ENCODE peak calls at places on chromosomes 5 and 9, in nine cellular contexts. S is uterus, V is cardiac fibroblast, M is OCI-LY7, R is choroid plexus epithelial cell, I is BE2C, K is SK-N-SH, B is epithelial cell of esophagus, P is HCT116. O is an unnamed sample.

GRCh38 chr9:15213249-15213648 is 93.8 kb downstream of the TTC39B start:
- DNase-seq in V (no peak), P (no peak), I (no peak), B (no peak), M (no peak), S (no peak), R (no peak), K (no peak), O (no peak)

GRCh38 chr9:105651806-105652205 is 10.5 kb upstream of the TAL2 start:
- DNase-seq in S (no peak), V (no peak), B (no peak), K (no peak), R (no peak), M (no peak), I (no peak), P (no peak), O (no peak)

GRCh38 chr5:157612581-157612980 is 37.0 kb upstream of the ADAM19 start:
- DNase-seq in B (no peak), M (no peak), V (no peak), K (no peak), P (no peak), S (no peak), I (no peak), R (no peak), O (no peak)

GRCh38 chr5:10030219-10030831 is 219.4 kb downstream of the ATPSCKMT start:
- DNase-seq in I (peak), V (peak), R (peak), K (no peak), B (peak), P (peak), M (peak), S (no peak), O (peak)

GRCh38 chr5:172903790-172904189 is 55.4 kb upstream of the RPL26L1 start:
- DNase-seq in K (peak), I (peak), R (peak), V (peak), S (peak), P (peak), M (no peak), B (peak), O (peak)

GRCh38 chr5:95709967-95710650 is 21.0 kb upstream of the RHOBTB3 start:
- DNase-seq in S (peak), K (no peak), M (no peak), B (no peak), P (peak), I (peak), R (peak), V (peak), O (no peak)

GRCh38 chr5:148781771-148782170 is 44.6 kb upstream of the ADRB2 start:
- DNase-seq in B (no peak), I (no peak), S (no peak), K (no peak), V (no peak), P (no peak), M (no peak), R (no peak), O (no peak)

GRCh38 chr9:135109650-135110049 is 22.2 kb downstream of the OLFM1 start:
- DNase-seq in M (no peak), K (no peak), I (no peak), S (no peak), V (no peak), R (no peak), P (no peak), B (no peak), O (no peak)

GRCh38 chr5:95969055-95969454 is 7.4 kb upstream of the ELL2 start:
- DNase-seq in K (no peak), M (no peak), I (no peak), S (no peak), R (no peak), P (no peak), B (no peak), V (no peak), O (no peak)

GRCh38 chr9:89844535-89844934 is 239.7 kb downstream of the GADD45G start:
- DNase-seq in P (no peak), S (no peak), I (no peak), R (no peak), M (no peak), B (no peak), K (no peak), V (no peak), O (no peak)

GRCh38 chr5:133285583-133286021 is 233.8 kb downstream of the HSPA4 start:
- DNase-seq in B (peak), P (no peak), K (no peak), I (no peak), R (peak), M (no peak), V (peak), S (no peak), O (peak)

GRCh38 chr9:70474413-70474812 is 60.0 kb upstream of the KLF9 start:
- DNase-seq in P (no peak), S (no peak), I (no peak), R (peak), V (no peak), M (no peak), K (no peak), B (no peak), O (no peak)

GRCh38 chr5:83817591-83817990 is 96.9 kb upstream of the HAPLN1 start:
- DNase-seq in I (no peak), K (no peak), B (no peak), P (no peak), R (peak), V (no peak), M (no peak), S (no peak), O (no peak)

GRCh38 chr5:34897646-34898045 is 17.7 kb downstream of the RAD1 start:
- DNase-seq in M (no peak), K (no peak), I (no peak), R (no peak), P (no peak), S (no peak), V (no peak), B (peak), O (no peak)

GRCh38 chr9:131661954-131662621 is 77.8 kb downstream of the RAPGEF1 start:
- DNase-seq in B (no peak), P (no peak), V (no peak), K (no peak), S (no peak), R (no peak), I (no peak), M (peak), O (no peak)

GRCh38 chr9:108473209-108474112 is 382.3 kb downstream of the ACTL7B start:
- DNase-seq in V (peak), R (peak), M (no peak), S (peak), B (peak), P (no peak), K (no peak), I (no peak), O (peak)

GRCh38 chr5:128825826-128826225 is 139.5 kb upstream of the SLC27A6 start:
- DNase-seq in I (no peak), V (peak), P (no peak), K (no peak), B (peak), R (peak), M (no peak), S (no peak), O (no peak)

GRCh38 chr9:129272348-129273025 is 94.4 kb upstream of the IER5L start:
- DNase-seq in K (peak), R (no peak), M (no peak), B (no peak), I (no peak), V (no peak), P (no peak), S (no peak), O (no peak)

GRCh38 chr9:34380034-34380510 is 3.4 kb upstream of the MYORG start:
- DNase-seq in B (no peak), K (no peak), M (peak), V (no peak), P (no peak), R (peak), I (no peak), S (no peak), O (no peak)

GRCh38 chr9:124309665-124310064 is 51.9 kb downstream of the NEK6 start:
- DNase-seq in K (no peak), P (peak), S (peak), M (no peak), R (peak), B (peak), I (no peak), V (peak), O (peak)

GRCh38 chr5:7393921-7394799 is 1.8 kb upstream of the ADCY2 start:
- DNase-seq in M (no peak), B (no peak), V (no peak), K (no peak), S (no peak), I (no peak), R (no peak), P (no peak), O (no peak)

GRCh38 chr9:18743976-18744375 is 270.0 kb downstream of the ADAMTSL1 start:
- DNase-seq in V (peak), I (no peak), P (no peak), S (no peak), R (peak), B (peak), M (no peak), K (no peak), O (peak)

GRCh38 chr9:124322618-124323432 is 65.1 kb downstream of the NEK6 start:
- DNase-seq in M (no peak), B (no peak), P (no peak), V (peak), S (no peak), I (no peak), R (no peak), K (no peak), O (peak)

GRCh38 chr5:140131967-140132409 is 6.3 kb downstream of the IGIP start:
- DNase-seq in I (no peak), S (no peak), K (no peak), B (peak), M (peak), R (peak), P (peak), V (peak), O (peak)

GRCh38 chr5:50958852-50959457 is 292.5 kb downstream of the PARP8 start:
- DNase-seq in M (peak), K (peak), B (peak), P (peak), V (peak), S (no peak), I (peak), R (peak), O (peak)

GRCh38 chr5:93583799-93584530 is 943 bp downstream of the NR2F1 start:
- DNase-seq in K (peak), P (no peak), S (no peak), V (peak), B (peak), M (peak), R (no peak), I (peak), O (peak)

GRCh38 chr9:126869368-126869767 is 8.9 kb downstream of the ZBTB34 start:
- DNase-seq in B (peak), R (no peak), I (no peak), P (no peak), K (no peak), M (no peak), S (no peak), V (no peak), O (no peak)

GRCh38 chr5:122076023-122076422 is 2.0 kb downstream of the LOX start:
- DNase-seq in I (no peak), M (no peak), K (no peak), V (peak), R (peak), P (no peak), S (no peak), B (peak), O (peak)

GRCh38 chr9:91483189-91483691 is 59.6 kb upstream of the NFIL3 start:
- DNase-seq in R (no peak), I (no peak), P (no peak), M (no peak), S (no peak), B (no peak), V (peak), K (no peak), O (peak)

GRCh38 chr5:156981481-156981880 is 18.5 kb upstream of the TIMD4 start:
- DNase-seq in I (no peak), B (no peak), P (no peak), S (no peak), R (no peak), V (no peak), M (peak), K (no peak), O (no peak)

GRCh38 chr5:61598140-61598539 is 266.1 kb downstream of the ZSWIM6 start:
- DNase-seq in K (no peak), V (no peak), R (no peak), S (no peak), M (no peak), I (no peak), B (no peak), P (no peak), O (no peak)

GRCh38 chr9:76916231-76916630 is 10.3 kb upstream of the PRUNE2 start:
- DNase-seq in I (no peak), V (no peak), P (no peak), S (no peak), R (no peak), B (no peak), K (no peak), M (no peak), O (no peak)

GRCh38 chr9:80231847-80232246 is 660.1 kb downstream of the TLE4 start:
- DNase-seq in S (no peak), K (no peak), R (no peak), M (no peak), I (no peak), P (no peak), V (no peak), B (peak), O (no peak)

GRCh38 chr5:126271141-126271540 is 152.1 kb upstream of the GRAMD2B start:
- DNase-seq in P (no peak), K (no peak), I (no peak), B (no peak), R (no peak), S (no peak), M (no peak), V (no peak), O (no peak)

GRCh38 chr5:123659006-123659405 is 147.0 kb downstream of the CSNK1G3 start:
- DNase-seq in S (no peak), R (peak), I (no peak), M (no peak), V (no peak), B (no peak), P (no peak), K (no peak), O (no peak)

GRCh38 chr5:912356-913091 is 19.8 kb downstream of the TRIP13 start:
- DNase-seq in V (peak), R (peak), P (peak), M (peak), S (no peak), B (peak), I (peak), K (no peak), O (peak)

GRCh38 chr9:119302988-119303698 is 66.1 kb downstream of the BRINP1 start:
- DNase-seq in I (no peak), M (no peak), S (no peak), K (no peak), B (no peak), V (no peak), R (peak), P (no peak), O (no peak)

DNA sequence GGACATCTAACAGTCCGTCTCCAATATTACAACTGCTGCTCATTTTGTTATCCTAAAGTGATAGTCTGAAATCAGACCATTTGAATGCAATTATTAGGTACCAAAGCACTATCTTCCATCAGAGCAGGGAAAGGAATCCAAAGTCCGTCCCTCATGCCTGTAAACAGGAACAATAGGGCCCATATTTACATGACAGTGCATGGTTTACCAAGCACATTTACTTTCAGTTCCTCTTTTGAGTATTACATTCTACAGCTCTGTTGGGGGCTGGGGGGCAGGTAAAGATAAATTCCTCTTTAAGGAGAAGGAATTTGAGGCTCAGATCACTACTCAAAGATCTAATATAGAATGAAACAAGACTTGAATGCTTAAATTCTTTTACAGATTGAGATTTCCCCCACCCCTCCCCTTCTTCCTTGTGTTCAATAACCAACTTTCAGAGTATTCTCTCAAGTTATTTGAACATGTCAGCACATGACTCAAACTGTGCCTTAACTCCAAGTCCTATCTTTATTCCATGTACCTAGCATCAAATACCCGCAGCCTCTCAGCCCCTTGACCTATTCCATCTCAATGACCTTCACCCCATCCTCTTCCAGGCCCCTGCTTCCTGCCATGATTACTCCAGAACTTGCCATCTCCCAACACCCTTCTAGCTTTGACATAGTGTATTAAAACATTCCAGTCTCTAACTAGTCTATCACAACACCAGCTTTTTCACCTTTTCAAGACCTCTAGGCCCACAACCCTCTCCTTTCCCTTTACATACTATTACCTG is 71.0 kb downstream of the BRINP1 start:
- DNase-seq in P (no peak), I (no peak), B (no peak), V (no peak), S (no peak), R (no peak), K (no peak), M (peak), O (no peak)
- H3K4me3 ChIP-seq in P (no peak), I (no peak), B (no peak), V (no peak), S (no peak), R (no peak), K (no peak), M (no peak), O (no peak)

GRCh38 chr5:134563962-134564361 is 38.5 kb downstream of the JADE2 start:
- DNase-seq in B (no peak), R (no peak), V (no peak), S (no peak), P (no peak), K (no peak), I (no peak), M (no peak), O (no peak)

GRCh38 chr5:134559672-134560071 is 34.2 kb downstream of the JADE2 start:
- DNase-seq in B (no peak), I (no peak), R (no peak), M (no peak), S (no peak), K (no peak), P (no peak), V (no peak), O (no peak)

GRCh38 chr5:134564396-134564795 is 38.9 kb downstream of the JADE2 start:
- DNase-seq in V (no peak), M (no peak), R (no peak), I (no peak), P (no peak), S (no peak), B (no peak), K (no peak), O (no peak)

GRCh38 chr5:134560698-134561097 is 35.2 kb downstream of the JADE2 start:
- DNase-seq in I (no peak), R (no peak), P (no peak), K (no peak), M (no peak), V (no peak), S (no peak), B (no peak), O (no peak)

DNA sequence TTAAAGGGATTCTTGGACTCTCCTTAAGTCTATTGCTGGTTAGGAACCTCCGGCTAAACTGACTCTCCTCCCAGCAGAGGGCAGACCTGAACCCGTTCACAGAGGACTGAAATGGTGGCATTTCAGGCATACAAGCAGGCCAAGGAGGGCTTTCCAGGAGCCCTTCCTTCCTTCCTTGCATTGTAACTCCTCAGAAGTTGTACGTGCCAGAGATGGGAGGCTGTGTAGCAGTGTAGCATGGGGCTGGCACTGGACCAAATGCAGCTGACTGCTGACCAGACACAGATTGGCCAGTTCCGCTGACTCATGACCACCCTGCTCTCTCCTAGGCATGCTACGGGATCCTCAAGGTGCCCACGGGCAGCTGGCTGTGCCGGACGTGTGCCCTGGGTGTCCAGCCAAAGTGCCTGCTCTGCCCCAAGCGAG is 36.4 kb downstream of the JADE2 start:
- DNase-seq in P (peak), S (peak), V (peak), M (peak), B (peak), I (peak), R (peak), K (peak), O (peak)
- TF ChIP-seq CTCF in P (peak), S (peak), V (peak), M (peak), B (peak), I (peak), R (peak), K (peak), O (peak)

GRCh38 chr9:37229882-37230482 is 109.6 kb downstream of the ZCCHC7 start:
- DNase-seq in I (no peak), R (peak), P (peak), S (no peak), B (peak), M (no peak), K (no peak), V (peak), O (no peak)

DNA sequence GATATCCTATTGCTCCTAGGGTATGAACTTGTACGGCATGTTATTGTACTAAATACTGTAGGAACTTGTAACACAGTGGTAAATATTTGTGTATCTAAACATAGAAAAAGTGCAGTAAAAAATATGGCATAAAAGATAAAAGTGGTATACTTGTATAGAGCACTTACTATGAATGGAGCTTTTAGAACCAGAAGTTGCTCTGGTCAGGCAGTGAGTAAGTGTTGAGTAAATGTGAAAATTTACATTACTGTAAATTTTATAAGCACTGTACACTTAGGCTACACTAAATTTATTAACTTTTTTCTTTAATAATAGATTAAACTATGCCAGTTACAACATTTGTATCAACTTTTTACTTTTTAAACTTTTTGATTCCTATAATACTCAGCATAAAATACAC is 109.1 kb downstream of the ZCCHC7 start:
- DNase-seq in B (no peak), K (no peak), R (no peak), M (no peak), S (no peak), P (no peak), I (no peak), V (no peak), O (no peak)
- H3K4me3 ChIP-seq in B (no peak), K (no peak), R (no peak), M (no peak), S (no peak), P (no peak), I (no peak), V (no peak), O (no peak)

GRCh38 chr9:87954230-87954629 is 20.1 kb downstream of the CDK20 start:
- DNase-seq in S (no peak), K (no peak), V (no peak), B (no peak), I (no peak), M (no peak), R (no peak), P (no peak), O (no peak)

GRCh38 chr9:87950296-87950695 is 24.0 kb downstream of the CDK20 start:
- DNase-seq in V (no peak), K (no peak), B (no peak), R (no peak), I (no peak), M (no peak), S (no peak), P (no peak), O (no peak)

DNA sequence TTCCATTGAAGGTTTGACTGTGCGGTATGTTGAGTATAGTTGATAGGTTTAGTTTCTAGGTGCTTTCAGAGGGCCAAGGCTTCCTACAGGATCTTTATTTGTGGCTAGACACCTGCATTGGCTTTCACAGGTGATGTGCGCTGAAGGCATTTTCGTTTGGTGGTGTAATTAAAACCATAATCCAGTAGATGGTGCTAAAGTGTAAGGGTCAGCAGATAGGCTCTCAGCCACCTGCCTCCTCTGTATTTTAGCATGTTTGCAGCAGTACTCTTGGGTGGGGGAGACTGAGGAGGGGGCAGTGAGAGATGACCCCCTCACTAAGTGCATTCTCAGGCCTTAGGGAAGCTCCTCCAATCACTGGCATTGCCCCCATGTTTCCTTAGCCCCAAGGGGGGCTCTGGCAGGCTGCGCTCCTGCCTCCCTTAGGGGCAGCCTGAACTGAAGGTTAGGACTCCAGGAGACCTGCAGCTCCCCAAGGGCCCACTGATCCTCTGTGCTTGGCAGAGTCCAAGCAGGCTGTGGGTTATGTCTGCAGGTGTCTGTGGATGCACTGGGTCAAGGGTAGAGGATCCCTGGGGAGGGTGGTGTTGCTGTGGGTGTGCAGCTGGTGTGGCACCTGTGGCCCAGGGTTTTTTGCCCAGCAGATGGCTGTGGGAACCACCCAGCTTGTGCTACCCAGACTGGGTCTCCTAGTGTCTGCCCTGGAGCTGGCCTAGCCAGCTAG is 23.4 kb downstream of the CDK20 start:
- DNase-seq in I (no peak), B (peak), M (peak), S (no peak), R (peak), P (peak), K (peak), V (peak), O (no peak)
- TF ChIP-seq CTCF in I (peak), B (peak), M (peak), S (no peak), R (peak), P (peak), K (peak), V (peak), O (peak)